ENCODE peak calls at places on chromosomes 7 and 10, in ten cellular contexts. D is heart left ventricle, X is mammary epithelial cell, Z is body of pancreas, J is tibial nerve, M is GM23248, F is PC-3, N is heart right ventricle, A is tibial artery, Q is lower lobe of right lung. I is an unnamed sample.

GRCh38 chr10:128000660-128001059 is 93.8 kb downstream of the PTPRE start:
- DNase-seq in D (peak; percentile 83), X (peak; percentile 45), Z (no peak), J (no peak), M (peak; percentile 80), F (peak; percentile 52), N (peak; percentile 39), A (no peak), Q (peak; percentile 70), I (no peak)

GRCh38 chr7:44735403-44736165 is 13.1 kb upstream of the ZMIZ2 start:
- DNase-seq in D (no peak), X (peak; percentile 97), Z (no peak), J (no peak), M (peak; percentile 96), F (peak; percentile 96), N (no peak), A (no peak), Q (no peak), I (no peak)

GRCh38 chr7:76222839-76223238 is 21.1 kb downstream of the SRRM3 start:
- DNase-seq in D (no peak), X (no peak), Z (no peak), J (no peak), M (no peak), F (no peak), N (no peak), A (no peak), Q (no peak), I (no peak)

GRCh38 chr7:21108182-21108581 is 319.7 kb upstream of the SP4 start:
- DNase-seq in D (no peak), X (no peak), Z (peak; percentile 52), J (no peak), M (no peak), F (peak; percentile 38), N (peak; percentile 12), A (no peak), Q (no peak), I (no peak)

GRCh38 chr7:110835209-110835608 is 255.7 kb upstream of the LRRN3 start:
- DNase-seq in D (no peak), X (peak; percentile 13), Z (no peak), J (no peak), M (no peak), F (peak; percentile 47), N (no peak), A (no peak), Q (no peak), I (no peak)

GRCh38 chr7:65338346-65338745 is 35.3 kb upstream of the ZNF92 start:
- DNase-seq in D (no peak), X (no peak), Z (no peak), J (no peak), M (no peak), F (no peak), N (no peak), A (no peak), Q (no peak), I (no peak)

GRCh38 chr7:4880218-4880617 is 3.3 kb downstream of the RADIL start:
- DNase-seq in D (no peak), X (no peak), Z (no peak), J (no peak), M (no peak), F (no peak), N (no peak), A (no peak), Q (peak; percentile 54), I (no peak)

GRCh38 chr7:33101916-33102315 is 7.3 kb downstream of the RP9 start:
- DNase-seq in D (no peak), X (no peak), Z (no peak), J (no peak), M (no peak), F (no peak), N (no peak), A (no peak), Q (no peak), I (no peak)

GRCh38 chr10:112832361-112832878 is 117.6 kb upstream of the TCF7L2 start:
- DNase-seq in D (no peak), X (peak; percentile 42), Z (no peak), J (no peak), M (peak; percentile 14), F (peak; percentile 53), N (no peak), A (no peak), Q (no peak), I (no peak)

GRCh38 chr10:43913676-43914235 is 265.1 kb upstream of the ZNF32 start:
- DNase-seq in D (no peak), X (peak; percentile 15), Z (no peak), J (no peak), M (no peak), F (no peak), N (no peak), A (no peak), Q (no peak), I (no peak)

GRCh38 chr7:104363355-104363754 is 35.0 kb downstream of the LHFPL3 start:
- DNase-seq in D (no peak), X (no peak), Z (no peak), J (no peak), M (no peak), F (no peak), N (no peak), A (no peak), Q (no peak), I (no peak)

GRCh38 chr7:51010534-51010933 is 227.8 kb upstream of the GRB10 start:
- DNase-seq in D (no peak), X (no peak), Z (no peak), J (no peak), M (no peak), F (no peak), N (no peak), A (no peak), Q (no peak), I (no peak)

GRCh38 chr10:754914-755313 is 65.4 kb upstream of the DIP2C start:
- DNase-seq in D (no peak), X (no peak), Z (no peak), J (no peak), M (no peak), F (no peak), N (no peak), A (no peak), Q (no peak), I (no peak)
- H3K9me3 ChIP-seq in D (no peaks in the 10 kb centered on the region), X (no peaks in the 10 kb centered on the region), Z (no peaks in the 10 kb centered on the region), J (peaks cover 43% of the 10 kb centered on the region), M (no peaks in the 10 kb centered on the region), F (no peaks in the 10 kb centered on the region), N (no peaks in the 10 kb centered on the region), A (peaks cover 24% of the 10 kb centered on the region), Q (peaks cover 11% of the 10 kb centered on the region), I (no peaks in the 10 kb centered on the region)

GRCh38 chr10:107589081-107589480 is 424.6 kb upstream of the SORCS1 start:
- DNase-seq in D (no peak), X (no peak), Z (no peak), J (no peak), M (no peak), F (peak; percentile 49), N (no peak), A (no peak), Q (no peak), I (no peak)

GRCh38 chr10:107579970-107580369 is 415.5 kb upstream of the SORCS1 start:
- DNase-seq in D (no peak), X (no peak), Z (no peak), J (no peak), M (no peak), F (peak; percentile 9), N (no peak), A (no peak), Q (no peak), I (no peak)

GRCh38 chr10:107585630-107586029 is 421.1 kb upstream of the SORCS1 start:
- DNase-seq in D (no peak), X (peak; percentile 32), Z (no peak), J (no peak), M (no peak), F (no peak), N (no peak), A (no peak), Q (no peak), I (no peak)

GRCh38 chr10:107583974-107584373 is 419.5 kb upstream of the SORCS1 start:
- DNase-seq in D (no peak), X (no peak), Z (no peak), J (no peak), M (peak; percentile 28), F (no peak), N (no peak), A (no peak), Q (no peak), I (no peak)
- H3K9me3 ChIP-seq in D (no peaks in the 10 kb centered on the region), X (peaks cover 19% of the 10 kb centered on the region), Z (no peaks in the 10 kb centered on the region), J (peaks cover 25% of the 10 kb centered on the region), M (no peaks in the 10 kb centered on the region), F (no peaks in the 10 kb centered on the region), N (peaks cover 3% of the 10 kb centered on the region), A (no peaks in the 10 kb centered on the region), Q (peaks cover 10% of the 10 kb centered on the region), I (no peaks in the 10 kb centered on the region)

DNA sequence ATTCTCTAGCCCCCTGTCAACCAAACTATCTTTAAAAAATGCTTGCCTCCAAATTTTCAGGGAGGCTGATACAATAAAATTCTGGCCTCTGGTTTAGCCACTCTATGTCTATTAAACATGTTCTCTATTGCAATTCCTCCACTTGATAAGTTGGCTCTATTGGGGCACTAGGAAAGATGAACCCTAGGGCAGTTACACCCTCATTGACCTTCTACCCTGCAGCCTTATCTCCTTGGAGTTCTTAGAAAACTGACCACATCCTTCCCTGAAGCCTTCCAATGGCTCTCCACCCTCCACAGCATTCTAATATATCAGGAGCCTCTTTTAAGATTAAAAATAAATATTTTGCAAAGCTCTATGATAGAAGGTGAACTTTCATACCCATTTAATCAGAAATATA is 30.6 kb downstream of the SVOPL start:
- DNase-seq in D (no peak), X (no peak), Z (no peak), J (no peak), M (no peak), F (no peak), N (no peak), A (no peak), Q (no peak), I (no peak)
- H3K9me3 ChIP-seq in D (no peaks in the 10 kb centered on the region), X (no peaks in the 10 kb centered on the region), Z (no peaks in the 10 kb centered on the region), J (peaks cover 2% of the 10 kb centered on the region), M (no peaks in the 10 kb centered on the region), F (no peaks in the 10 kb centered on the region), N (no peaks in the 10 kb centered on the region), A (no peaks in the 10 kb centered on the region), Q (no peaks in the 10 kb centered on the region), I (no peaks in the 10 kb centered on the region)

GRCh38 chr10:121462955-121463354 is 135.3 kb downstream of the FGFR2 start:
- DNase-seq in D (no peak), X (no peak), Z (no peak), J (no peak), M (no peak), F (no peak), N (no peak), A (no peak), Q (no peak), I (no peak)

GRCh38 chr10:121466424-121466823 is 131.8 kb downstream of the FGFR2 start:
- DNase-seq in D (no peak), X (no peak), Z (no peak), J (no peak), M (no peak), F (no peak), N (no peak), A (no peak), Q (no peak), I (no peak)

GRCh38 chr10:121469797-121470606 is 128.2 kb downstream of the FGFR2 start:
- DNase-seq in D (no peak), X (no peak), Z (no peak), J (no peak), M (no peak), F (no peak), N (no peak), A (no peak), Q (no peak), I (no peak)

GRCh38 chr10:121465215-121465614 is 133.0 kb downstream of the FGFR2 start:
- DNase-seq in D (no peak), X (no peak), Z (no peak), J (no peak), M (no peak), F (no peak), N (no peak), A (no peak), Q (no peak), I (no peak)

GRCh38 chr10:121468726-121469125 is 129.5 kb downstream of the FGFR2 start:
- DNase-seq in D (no peak), X (no peak), Z (no peak), J (no peak), M (no peak), F (no peak), N (no peak), A (no peak), Q (no peak), I (no peak)
- H3K9me3 ChIP-seq in D (no peaks in the 10 kb centered on the region), X (no peaks in the 10 kb centered on the region), Z (no peaks in the 10 kb centered on the region), J (no peaks in the 10 kb centered on the region), M (no peaks in the 10 kb centered on the region), F (no peaks in the 10 kb centered on the region), N (no peaks in the 10 kb centered on the region), A (no peaks in the 10 kb centered on the region), Q (no peaks in the 10 kb centered on the region), I (no peaks in the 10 kb centered on the region)